ENCODE peak calls at places on chromosomes 4 and X, in six cellular contexts. M is NT2/D1, J is suprapubic skin, N is H9, C is right cardiac atrium, K is neuronal stem cell. V is an unnamed sample.

GRCh38 chr4:7124643-7125442 is 57.0 kb upstream of the GRPEL1 start:
- DNase-seq in N (peak; percentile 58), C (peak; percentile 71), K (no peak), M (no peak), J (no peak), V (peak; percentile 80)

GRCh38 chrX:68894513-68895338 is 65.9 kb downstream of the EFNB1 start:
- DNase-seq in N (peak; percentile 46), C (peak; percentile 84), K (peak; percentile 73), J (no peak), M (peak; percentile 72), V (peak; percentile 19)

GRCh38 chr4:66681962-66682361 is 863.3 kb downstream of the CENPC start:
- DNase-seq in C (no peak), K (no peak), N (no peak), M (no peak), J (no peak), V (peak; percentile 32)

GRCh38 chr4:40579983-40580382 is 49.7 kb downstream of the RBM47 start:
- DNase-seq in K (no peak), C (no peak), M (no peak), N (no peak), J (no peak), V (peak; percentile 61)

GRCh38 chrX:9390693-9391368 is 74.0 kb upstream of the TBL1X start:
- DNase-seq in K (no peak), M (no peak), N (no peak), J (no peak), C (no peak), V (no peak)

GRCh38 chr4:148203056-148203898 is 238.9 kb downstream of the NR3C2 start:
- DNase-seq in C (no peak), N (peak; percentile 33), K (peak; percentile 59), J (no peak), M (peak; percentile 27), V (no peak)

GRCh38 chr4:59612235-59612634 is 1587.9 kb upstream of the ADGRL3 start:
- DNase-seq in J (no peak), N (no peak), M (no peak), K (no peak), C (no peak), V (peak; percentile 72)

GRCh38 chr4:11424000-11424399 is 4.7 kb downstream of the HS3ST1 start:
- DNase-seq in J (no peak), N (peak; percentile 56), C (peak; percentile 55), K (peak; percentile 27), M (peak; percentile 44), V (no peak)

GRCh38 chr4:100084892-100085291 is 105.4 kb downstream of the DDIT4L start:
- DNase-seq in M (no peak), N (no peak), C (no peak), J (no peak), K (no peak), V (no peak)

GRCh38 chr4:168440442-168441264 is 39.6 kb downstream of the DDX60L start:
- DNase-seq in J (no peak), N (no peak), C (no peak), M (no peak), K (no peak), V (peak; percentile 25)

GRCh38 chr4:13647012-13647411 is 19.5 kb upstream of the BOD1L1 start:
- DNase-seq in K (no peak), N (no peak), J (no peak), M (peak; percentile 66), C (no peak), V (no peak)

GRCh38 chrX:45758738-45759397 is 558.2 kb upstream of the DIPK2B start:
- DNase-seq in M (no peak), J (no peak), N (no peak), K (no peak), C (no peak), V (no peak)
- H3K4me1 ChIP-seq in M (no peaks in the 10 kb centered on the region), J (peaks cover 4% of the 10 kb centered on the region), N (peaks cover 3% of the 10 kb centered on the region), K (no peaks in the 10 kb centered on the region), C (peaks cover 1% of the 10 kb centered on the region), V (peaks cover 30% of the 10 kb centered on the region)

GRCh38 chr4:36196145-36196925 is 48.0 kb downstream of the ARAP2 start:
- DNase-seq in J (no peak), K (no peak), N (no peak), C (no peak), M (no peak), V (no peak)
- H3K9me3 ChIP-seq in J (no peaks in the 10 kb centered on the region), K (no peaks in the 10 kb centered on the region), N (no peaks in the 10 kb centered on the region), C (no peaks in the 10 kb centered on the region), M (no peaks in the 10 kb centered on the region), V (no peaks in the 10 kb centered on the region)

GRCh38 chr4:173261052-173261451 is 73.1 kb downstream of the HMGB2 start:
- DNase-seq in J (no peak), K (no peak), C (no peak), N (no peak), M (no peak), V (no peak)

GRCh38 chr4:173257732-173258717 is 76.1 kb downstream of the HMGB2 start:
- DNase-seq in C (peak; percentile 83), N (peak; percentile 67), M (peak; percentile 44), J (no peak), K (peak; percentile 54), V (peak; percentile 86)

GRCh38 chr4:173256825-173257224 is 77.3 kb downstream of the HMGB2 start:
- DNase-seq in K (no peak), J (no peak), M (no peak), N (no peak), C (no peak), V (no peak)

GRCh38 chr4:173259310-173259709 is 74.8 kb downstream of the HMGB2 start:
- DNase-seq in M (no peak), C (no peak), N (no peak), K (no peak), J (no peak), V (no peak)

GRCh38 chr4:173258866-173259265 is 75.3 kb downstream of the HMGB2 start:
- DNase-seq in K (no peak), J (no peak), C (no peak), M (no peak), N (no peak), V (no peak)
- H3K4me1 ChIP-seq in K (no peaks in the 10 kb centered on the region), J (no peaks in the 10 kb centered on the region), C (no peaks in the 10 kb centered on the region), M (no peaks in the 10 kb centered on the region), N (peaks cover 7% of the 10 kb centered on the region), V (peaks cover 7% of the 10 kb centered on the region)

GRCh38 chr4:33714971-33715370 is 2529.3 kb downstream of the ARAP2 start:
- DNase-seq in M (no peak), J (no peak), C (no peak), K (no peak), N (no peak), V (no peak)

DNA sequence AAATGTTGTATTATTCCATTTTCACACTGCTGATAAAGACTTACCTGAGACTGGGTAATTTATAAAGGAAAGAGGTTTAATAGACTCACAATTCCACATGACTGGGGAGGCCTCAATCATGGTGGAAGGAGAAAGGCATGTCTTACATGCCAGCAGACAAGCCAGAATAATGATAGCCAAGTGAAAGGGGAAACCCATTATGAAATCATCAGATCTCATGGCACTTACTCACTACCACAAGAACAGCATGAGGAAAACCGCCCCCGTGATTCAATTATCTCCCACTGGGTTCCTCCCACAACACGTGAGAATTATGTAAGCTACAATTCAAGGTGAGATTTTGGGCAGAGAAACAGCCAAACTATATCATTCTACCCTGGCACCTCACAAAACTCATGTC is 2535.1 kb downstream of the ARAP2 start:
- DNase-seq in N (no peak), C (no peak), M (no peak), J (no peak), K (no peak), V (peak; percentile 22)
- H3K9me3 ChIP-seq in N (no peaks in the 10 kb centered on the region), C (no peaks in the 10 kb centered on the region), M (peaks cover 10% of the 10 kb centered on the region), J (peaks cover 3% of the 10 kb centered on the region), K (peaks cover 4% of the 10 kb centered on the region), V (peaks cover 21% of the 10 kb centered on the region)

DNA sequence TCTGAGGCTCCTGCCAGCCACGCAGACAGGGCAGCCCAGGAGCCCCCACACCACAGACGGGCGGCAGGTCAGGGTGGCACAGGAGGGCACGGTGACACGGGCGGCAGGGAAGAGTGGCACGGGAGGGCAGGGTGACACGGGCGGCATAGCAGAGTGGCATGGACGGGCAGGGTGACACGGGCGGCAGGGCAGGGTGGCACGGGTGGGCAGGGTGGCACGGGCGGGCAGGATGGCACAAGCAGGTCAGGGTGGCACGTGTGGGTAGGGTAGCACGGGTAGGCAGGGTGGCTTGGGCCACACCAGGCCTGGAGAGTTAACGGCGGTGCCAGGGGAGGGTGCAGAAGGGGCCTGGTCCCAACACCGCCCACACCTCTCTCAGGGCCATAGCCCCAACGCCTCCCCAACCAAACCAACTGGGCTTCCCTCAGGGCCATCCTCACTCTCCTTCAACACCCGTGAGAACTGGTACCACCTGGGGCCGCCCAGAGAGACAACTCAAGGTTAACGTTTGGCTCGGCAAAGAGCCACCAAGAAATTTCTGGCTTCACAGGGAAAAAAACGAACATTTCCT is 3.4 kb downstream of the CTBP1 start:
- DNase-seq in J (peak; percentile 59), C (peak; percentile 40), M (no peak), K (no peak), N (no peak), V (no peak)
- H3K4me1 ChIP-seq in J (peaks cover 73% of the 10 kb centered on the region), C (peaks cover 30% of the 10 kb centered on the region), M (peaks cover 21% of the 10 kb centered on the region), K (peaks cover 16% of the 10 kb centered on the region), N (no peaks in the 10 kb centered on the region), V (peaks cover 49% of the 10 kb centered on the region)

GRCh38 chr4:71906096-71906495 is 122.2 kb upstream of the GC start:
- DNase-seq in J (no peak), N (no peak), C (no peak), M (no peak), K (no peak), V (no peak)
- H3K9me3 ChIP-seq in J (peaks cover 4% of the 10 kb centered on the region), N (no peaks in the 10 kb centered on the region), C (no peaks in the 10 kb centered on the region), M (peaks cover 5% of the 10 kb centered on the region), K (no peaks in the 10 kb centered on the region), V (no peaks in the 10 kb centered on the region)

GRCh38 chr4:82371398-82371972 is 2.3 kb downstream of the HNRNPD start:
- DNase-seq in K (no peak), M (no peak), C (no peak), J (no peak), N (no peak), V (peak; percentile 47)
- H3K4me1 ChIP-seq in K (peaks cover 21% of the 10 kb centered on the region), M (no peaks in the 10 kb centered on the region), C (peaks cover 5% of the 10 kb centered on the region), J (peaks cover 67% of the 10 kb centered on the region), N (peaks cover 6% of the 10 kb centered on the region), V (peaks cover 40% of the 10 kb centered on the region)

DNA sequence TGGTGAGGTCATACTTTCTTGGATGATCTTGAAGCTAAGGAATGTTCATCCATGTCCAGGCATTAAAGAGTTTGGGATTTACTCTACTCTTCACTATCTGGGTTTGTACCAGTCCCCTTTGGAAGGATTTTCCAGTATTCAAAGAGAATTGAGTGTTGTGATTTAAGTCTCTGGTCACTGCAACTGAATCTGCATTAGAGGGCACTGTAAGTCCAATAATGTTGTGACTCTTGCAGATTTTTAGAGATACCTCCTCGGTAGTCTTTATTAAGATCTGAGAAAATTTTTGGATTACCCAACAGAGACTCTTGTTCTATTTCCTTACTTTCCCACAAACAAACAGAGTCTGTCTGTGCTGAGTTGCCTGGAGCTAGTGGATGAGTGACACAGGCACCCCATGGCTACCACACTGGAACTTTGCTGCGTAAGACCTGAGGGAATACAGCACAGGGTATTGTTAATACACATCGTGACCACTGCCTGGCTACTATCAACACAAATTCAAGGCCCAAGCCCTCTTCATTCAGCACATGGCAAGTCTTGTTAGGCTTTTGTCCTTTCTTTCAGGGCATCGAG is 357.1 kb upstream of the KLHL4 start:
- DNase-seq in C (no peak), N (no peak), J (no peak), M (no peak), K (no peak), V (no peak)
- H3K9me3 ChIP-seq in C (no peaks in the 10 kb centered on the region), N (no peaks in the 10 kb centered on the region), J (no peaks in the 10 kb centered on the region), M (no peaks in the 10 kb centered on the region), K (no peaks in the 10 kb centered on the region), V (peaks cover 22% of the 10 kb centered on the region)

V was measured in adipocyte.